ENCODE peak calls at places on chromosomes 6 and 20, in four cellular contexts. J, C, D and H are unnamed samples.
A peak's percentile ranks its signal among the peaks of the same experiment; 100 is the strongest.

GRCh38 chr6:105805581-105806023 is 280.5 kb upstream of the PRDM1 start:
- DNase-seq in C (no peak), J (no peak), D (peak; percentile 41), H (no peak)

GRCh38 chr6:111764238-111765182 is 108.7 kb downstream of the FYN start:
- DNase-seq in J (no peak), D (no peak), C (no peak), H (no peak)

GRCh38 chr6:111791415-111791814 is 81.8 kb downstream of the FYN start:
- DNase-seq in C (no peak), D (peak; percentile 52), J (peak; percentile 28), H (no peak)

GRCh38 chr6:28758046-28758817 is 165.6 kb downstream of the TRIM27 start:
- DNase-seq in J (no peak), D (no peak), C (no peak), H (peak; percentile 74)

GRCh38 chr20:3815703-3816315 is 4.5 kb upstream of the AP5S1 start:
- DNase-seq in J (no peak), C (no peak), D (no peak), H (no peak)

GRCh38 chr6:159093608-159094443 is 49.0 kb upstream of the TAGAP start:
- DNase-seq in D (no peak), J (no peak), C (no peak), H (no peak)

GRCh38 chr6:436308-437041 is 44.9 kb downstream of the IRF4 start:
- DNase-seq in J (peak; percentile 78), C (no peak), D (peak; percentile 91), H (no peak)

GRCh38 chr6:125123468-125124249 is 29.9 kb upstream of the TPD52L1 start:
- DNase-seq in C (no peak), D (no peak), J (no peak), H (no peak)

GRCh38 chr6:6007311-6008113 is 787 bp upstream of the NRN1 start:
- DNase-seq in D (peak; percentile 72), C (no peak), J (peak; percentile 60), H (peak; percentile 34)

GRCh38 chr20:50333856-50334255 is 143.2 kb downstream of the CEBPB start:
- DNase-seq in C (no peak), J (peak; percentile 58), D (peak; percentile 97), H (no peak)

GRCh38 chr6:138105446-138105845 is 1.8 kb downstream of the PERP start:
- DNase-seq in J (no peak), C (no peak), D (no peak), H (no peak)

GRCh38 chr6:169964440-169965212 is 213.2 kb downstream of the ERMARD start:
- DNase-seq in J (no peak), D (no peak), C (no peak), H (no peak)

GRCh38 chr6:43737272-43738081 is 32.5 kb upstream of the VEGFA start:
- DNase-seq in J (no peak), C (no peak), D (no peak), H (no peak)

GRCh38 chr6:168819546-168819945 is 378.6 kb downstream of the SMOC2 start:
- DNase-seq in D (no peak), J (no peak), C (no peak), H (no peak)

GRCh38 chr20:34562643-34563042 is 4.1 kb downstream of the MAP1LC3A start:
- DNase-seq in D (peak; percentile 59), J (peak; percentile 14), C (no peak), H (peak; percentile 59)

GRCh38 chr6:31304683-31305082 is 32.8 kb upstream of the HLA-C start:
- DNase-seq in J (no peak), D (peak; percentile 2), C (no peak), H (no peak)

GRCh38 chr20:44646641-44647274 is 4.7 kb downstream of the ADA start:
- DNase-seq in J (peak; percentile 39), C (peak; percentile 42), D (peak; percentile 77), H (no peak)

GRCh38 chr6:1311400-1312192 is at the start of gene FOXQ1:
- DNase-seq in C (peak; percentile 83), J (peak; percentile 67), D (peak; percentile 65), H (no peak)

GRCh38 chr20:15834857-15835256 is 738.4 kb downstream of the KIF16B start:
- DNase-seq in C (no peak), D (no peak), J (no peak), H (peak; percentile 81)

GRCh38 chr20:10591956-10592521 is 81.8 kb downstream of the JAG1 start:
- DNase-seq in C (no peak), J (peak; percentile 58), D (peak; percentile 57), H (no peak)

GRCh38 chr20:48858075-48858790 is 30.4 kb upstream of the PREX1 start:
- DNase-seq in D (no peak), C (peak; percentile 53), J (no peak), H (no peak)

GRCh38 chr6:75351570-75351969 is 67.0 kb upstream of the TMEM30A start:
- DNase-seq in C (no peak), D (no peak), J (no peak), H (no peak)

GRCh38 chr6:446418-447366 is 55.1 kb downstream of the IRF4 start:
- DNase-seq in J (no peak), C (no peak), D (peak; percentile 50), H (no peak)

GRCh38 chr6:98977606-98978292 is 30.0 kb upstream of the FBXL4 start:
- DNase-seq in C (no peak), J (no peak), D (no peak), H (no peak)

DNA sequence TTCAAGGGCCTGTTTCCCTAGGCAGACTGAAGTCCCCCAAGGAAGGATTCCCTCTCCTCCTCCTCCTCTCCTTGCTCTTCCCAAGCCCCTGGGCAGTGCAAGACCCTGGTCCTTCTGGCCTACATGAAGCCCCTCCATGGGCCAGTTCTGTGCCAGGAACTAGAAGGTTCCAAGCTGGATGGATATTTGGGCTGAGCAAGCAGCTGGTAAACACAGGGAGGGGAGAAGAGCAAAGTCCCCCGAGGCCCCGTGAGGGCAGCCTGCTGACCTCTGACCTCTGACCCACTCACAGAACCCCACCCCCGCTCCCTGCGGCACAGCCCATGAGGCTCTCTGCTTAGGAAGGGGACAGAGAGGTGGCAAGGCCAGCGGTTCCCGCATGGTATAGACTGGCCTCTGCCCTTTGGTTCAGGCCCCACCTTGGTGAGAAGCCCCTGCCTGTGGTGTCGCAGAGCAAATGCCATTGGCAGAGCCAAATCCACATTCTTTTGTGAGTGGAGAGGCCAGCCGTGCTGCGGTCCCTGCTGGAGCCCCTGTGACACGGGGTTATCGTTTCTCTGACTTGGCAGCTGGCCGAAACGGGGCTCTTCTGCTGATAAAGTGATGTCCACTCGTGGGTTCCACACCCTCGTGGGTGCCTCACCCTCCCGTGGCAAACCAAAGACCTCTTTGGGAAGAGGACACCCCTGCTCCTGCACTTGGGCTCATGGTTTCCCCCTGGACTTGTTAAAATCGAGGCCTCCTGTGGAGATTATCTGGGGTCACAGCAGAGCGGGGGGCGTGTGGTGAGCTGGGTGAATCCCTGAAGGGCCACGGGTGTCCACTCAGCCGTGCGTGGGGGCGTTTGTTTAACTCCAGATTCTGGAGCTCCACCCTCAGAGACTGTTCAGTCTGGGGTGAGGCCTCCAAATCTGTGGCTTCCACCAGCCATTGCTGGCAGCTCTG is 2.1 kb upstream of the CHRNA4 start:
- DNase-seq in D (no peak), C (no peak), J (no peak), H (no peak)
- H3K27me3 ChIP-seq in D (peaks cover 4% of the 10 kb centered on the region), C (no peaks in the 10 kb centered on the region), J (peaks cover 73% of the 10 kb centered on the region), H (peaks cover 16% of the 10 kb centered on the region)

DNA sequence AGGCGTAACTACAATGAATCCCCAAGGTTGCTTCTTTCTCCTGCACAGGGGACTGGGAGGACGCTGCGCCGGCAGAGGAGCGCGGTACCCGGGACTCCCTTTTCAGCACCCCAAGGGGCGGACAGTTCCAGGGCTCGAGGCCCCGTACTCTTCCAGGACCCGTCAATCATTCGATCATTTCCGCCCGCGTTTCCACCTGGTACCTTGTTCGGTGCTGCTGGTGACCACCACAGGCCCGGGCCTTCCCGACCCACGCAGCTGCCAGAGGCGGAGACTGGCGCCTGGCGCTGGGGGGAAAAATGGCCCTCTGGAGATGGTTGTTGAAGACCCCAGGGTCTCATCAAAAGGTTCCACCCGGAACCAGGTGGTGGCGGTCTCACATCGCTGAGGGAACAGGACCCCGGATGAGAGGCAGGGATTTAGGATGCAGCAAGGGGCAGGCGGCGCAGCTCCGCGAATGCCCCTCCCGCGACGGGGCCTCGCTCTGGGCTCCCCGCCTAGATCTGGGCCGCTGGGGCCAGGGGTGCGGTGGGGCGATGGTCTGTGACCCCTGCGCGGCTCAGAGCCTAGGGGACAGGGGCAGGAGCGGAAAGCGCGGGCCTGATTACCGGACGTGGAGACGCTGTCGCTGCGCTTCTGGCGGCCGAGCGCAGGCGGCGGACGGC is 744 bp downstream of the VSX1 start:
- DNase-seq in C (peak; percentile 34), J (no peak), D (peak; percentile 30), H (no peak)
- H3K27me3 ChIP-seq in C (no peaks in the 10 kb centered on the region), J (peaks cover 76% of the 10 kb centered on the region), D (peaks cover 91% of the 10 kb centered on the region), H (peaks cover 97% of the 10 kb centered on the region)

GRCh38 chr20:59575653-59576052 is 28.7 kb upstream of the PHACTR3 start:
- DNase-seq in J (no peak), D (no peak), C (no peak), H (no peak)

GRCh38 chr20:59574308-59574707 is 30.0 kb upstream of the PHACTR3 start:
- DNase-seq in J (no peak), C (no peak), D (no peak), H (no peak)

GRCh38 chr20:59577809-59578601 is 26.3 kb upstream of the PHACTR3 start:
- DNase-seq in C (no peak), J (no peak), D (no peak), H (no peak)

GRCh38 chr20:59577037-59577808 is 27.1 kb upstream of the PHACTR3 start:
- DNase-seq in C (no peak), D (no peak), J (no peak), H (no peak)

GRCh38 chr20:59576216-59576953 is 28.0 kb upstream of the PHACTR3 start:
- DNase-seq in D (no peak), C (no peak), J (no peak), H (no peak)
- H3K27me3 ChIP-seq in D (peaks cover 44% of the 10 kb centered on the region), C (no peaks in the 10 kb centered on the region), J (peaks cover 38% of the 10 kb centered on the region), H (peaks cover 58% of the 10 kb centered on the region)

DNA sequence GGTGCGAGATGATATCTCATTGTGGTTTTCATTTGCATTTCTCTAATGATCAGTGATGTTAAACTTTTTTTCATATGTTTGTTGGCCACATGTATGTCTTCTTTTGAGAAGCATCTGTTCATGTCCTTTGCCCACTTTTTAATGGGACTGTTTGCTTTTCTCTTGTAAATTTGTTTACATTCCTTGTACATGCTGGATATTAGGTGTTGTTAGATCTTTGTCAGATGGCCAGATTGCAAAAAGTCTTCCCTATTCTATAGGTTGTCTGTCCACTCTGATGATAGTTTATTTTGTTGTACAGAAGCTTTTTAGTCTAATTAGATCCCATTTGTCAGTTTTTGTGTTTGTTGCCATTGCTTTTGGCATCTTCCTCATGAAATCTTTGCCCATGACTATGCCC is 172.4 kb downstream of the TBC1D32 start:
- DNase-seq in D (no peak), C (no peak), J (no peak), H (no peak)
- H3K27me3 ChIP-seq in D (no peaks in the 10 kb centered on the region), C (no peaks in the 10 kb centered on the region), J (no peaks in the 10 kb centered on the region), H (no peaks in the 10 kb centered on the region)

DNA sequence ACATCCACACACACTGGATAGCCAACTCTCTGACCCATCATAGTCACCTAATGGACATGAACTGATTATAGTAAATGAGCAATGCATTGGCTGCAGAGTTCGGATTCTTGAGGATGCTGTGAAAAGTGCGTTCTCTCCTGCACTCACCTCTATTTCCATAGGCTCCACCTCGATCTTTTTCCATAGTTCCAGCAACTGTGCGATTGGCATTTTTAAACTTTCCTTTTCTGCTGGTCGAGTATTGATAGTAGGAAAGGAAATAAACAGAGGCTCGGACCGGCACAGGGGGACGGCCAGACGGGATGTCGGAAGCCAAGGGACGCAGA is 94.4 kb downstream of the RNASET2 start:
- DNase-seq in D (no peak), C (no peak), J (no peak), H (no peak)
- H3K27me3 ChIP-seq in D (peaks cover 47% of the 10 kb centered on the region), C (peaks cover 5% of the 10 kb centered on the region), J (peaks cover 56% of the 10 kb centered on the region), H (no peaks in the 10 kb centered on the region)